ENCODE peak calls at places on chromosome 20, in nine cellular contexts. R is tibial artery; T is stomach; N is GM23248; B is adrenal gland; F is heart right ventricle; A is CD8-positive, alpha-beta memory T cell; Y is A673; J is naive thymus-derived CD4-positive, alpha-beta T cell. Z is an unnamed sample.

GRCh38 chr20:50192364-50193168 is 1.9 kb downstream of the CEBPB start:
- DNase-seq in Y (peak; percentile 93), J (peak; percentile 59), B (peak; percentile 94), F (peak; percentile 86), A (peak; percentile 86), N (peak; percentile 97), T (peak; percentile 78), R (peak; percentile 92), Z (peak; percentile 90)

GRCh38 chr20:50312682-50313187 is 122.1 kb downstream of the CEBPB start:
- DNase-seq in T (peak; percentile 86), F (peak; percentile 83), N (peak; percentile 82), J (no peak), B (peak; percentile 87), A (no peak), R (peak; percentile 94), Y (no peak), Z (peak; percentile 79)

GRCh38 chr20:36230019-36230418 is 6.3 kb upstream of the AAR2 start:
- DNase-seq in A (no peak), N (no peak), R (no peak), J (no peak), B (no peak), T (no peak), Y (no peak), F (no peak), Z (no peak)

GRCh38 chr20:10369723-10370090 is 64.3 kb downstream of the MKKS start:
- DNase-seq in J (no peak), F (no peak), N (no peak), A (no peak), T (peak; percentile 29), R (no peak), Y (peak; percentile 39), B (no peak), Z (no peak)

GRCh38 chr20:34970193-34971037 is 14.7 kb downstream of the MYH7B start:
- DNase-seq in Y (no peak), T (no peak), B (no peak), N (no peak), A (no peak), R (no peak), J (no peak), F (no peak), Z (no peak)

GRCh38 chr20:61112515-61112914 is 139.5 kb upstream of the CDH4 start:
- DNase-seq in A (no peak), F (no peak), T (no peak), B (no peak), N (no peak), R (no peak), J (no peak), Y (no peak), Z (no peak)

GRCh38 chr20:11266571-11266970 is 592.8 kb upstream of the JAG1 start:
- DNase-seq in A (no peak), N (no peak), J (no peak), R (no peak), B (no peak), Y (no peak), F (no peak), T (no peak), Z (no peak)

GRCh38 chr20:62792940-62793756 is 3.1 kb upstream of the MRGBP start:
- DNase-seq in R (no peak), B (no peak), A (peak; percentile 50), J (no peak), N (no peak), F (no peak), Y (no peak), T (no peak), Z (no peak)

GRCh38 chr20:52454660-52455059 is 263.1 kb upstream of the ZFP64 start:
- DNase-seq in J (no peak), B (no peak), Y (no peak), R (no peak), F (no peak), A (no peak), T (no peak), N (peak; percentile 40), Z (no peak)

GRCh38 chr20:61805365-61805764 is 260.3 kb downstream of the TAF4 start:
- DNase-seq in T (no peak), Y (no peak), A (peak; percentile 30), J (no peak), R (no peak), N (no peak), F (no peak), B (no peak), Z (no peak)

GRCh38 chr20:49276201-49276894 is 1.5 kb downstream of the ZNFX1 start:
- DNase-seq in F (peak; percentile 53), R (no peak), J (no peak), A (peak; percentile 71), T (no peak), Y (peak; percentile 71), B (peak; percentile 49), N (peak; percentile 88), Z (no peak)

GRCh38 chr20:49568491-49569151 is 684 bp upstream of the PTGIS start:
- DNase-seq in Y (no peak), F (no peak), A (no peak), R (no peak), J (no peak), N (peak; percentile 29), T (peak; percentile 17), B (peak; percentile 35), Z (no peak)

GRCh38 chr20:29874476-29875202 is 1382.8 kb upstream of the DEFB115 start:
- DNase-seq in B (no peak), J (no peak), A (no peak), T (no peak), Y (no peak), R (no peak), F (no peak), N (no peak), Z (no peak)

GRCh38 chr20:29878777-29879442 is 1378.6 kb upstream of the DEFB115 start:
- DNase-seq in Y (no peak), A (peak; percentile 69), R (no peak), F (no peak), T (peak; percentile 26), N (no peak), J (no peak), B (no peak), Z (no peak)

GRCh38 chr20:29876911-29877285 is 1380.6 kb upstream of the DEFB115 start:
- DNase-seq in A (no peak), B (no peak), F (no peak), J (no peak), T (no peak), N (no peak), Y (no peak), R (no peak), Z (no peak)

GRCh38 chr20:29878281-29878741 is 1379.2 kb upstream of the DEFB115 start:
- DNase-seq in B (no peak), Y (no peak), R (no peak), A (peak; percentile 52), N (peak; percentile 49), F (no peak), T (peak; percentile 26), J (no peak), Z (no peak)

DNA sequence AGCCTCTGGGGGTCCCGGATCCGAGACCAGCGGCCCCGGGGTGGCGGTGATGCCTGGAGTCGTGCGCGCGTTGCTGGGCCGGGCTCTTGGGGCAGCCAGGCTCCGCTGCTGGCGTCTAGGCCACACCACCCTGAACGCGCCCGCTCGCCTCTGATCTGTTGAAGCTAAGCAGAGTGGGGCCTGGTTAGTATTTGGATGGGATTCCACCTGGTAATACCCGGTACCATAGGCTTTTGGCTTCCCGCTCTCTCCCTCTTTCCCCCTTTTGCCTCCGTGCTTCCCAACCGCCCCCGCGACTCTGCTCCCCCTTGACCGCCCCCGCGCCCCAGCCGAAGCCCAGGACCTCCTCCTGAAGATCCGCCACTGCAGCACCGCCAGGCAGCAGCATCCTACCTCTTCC is 1383.5 kb upstream of the DEFB115 start:
- DNase-seq in N (peak; percentile 63), T (peak; percentile 61), J (no peak), F (no peak), B (no peak), Y (peak; percentile 15), R (peak; percentile 78), A (peak; percentile 61), Z (no peak)
- H3K4me3 ChIP-seq in N (no peak overlapping the region), T (no peak overlapping the region), J (no peak overlapping the region), F (no peak overlapping the region), B (no peak overlapping the region), Y (no peak overlapping the region), R (no peak overlapping the region), A (no peak overlapping the region), Z (peak overlapping the region; percentile 23)

GRCh38 chr20:59664389-59665055 is 60.2 kb downstream of the PHACTR3 start:
- DNase-seq in N (no peak), R (no peak), J (no peak), F (no peak), A (no peak), T (no peak), Y (no peak), B (no peak), Z (peak; percentile 15)
- H3K9me3 ChIP-seq in N (no peaks in the 10 kb centered on the region), R (no peaks in the 10 kb centered on the region), J (peaks cover 3% of the 10 kb centered on the region), F (no peaks in the 10 kb centered on the region), A (no peaks in the 10 kb centered on the region), T (peaks cover 9% of the 10 kb centered on the region), Y (no peaks in the 10 kb centered on the region), B (no peaks in the 10 kb centered on the region), Z (peaks cover 4% of the 10 kb centered on the region)

GRCh38 chr20:312067-312466 is 13.3 kb upstream of the SOX12 start:
- DNase-seq in Y (no peak), N (no peak), J (no peak), A (no peak), T (no peak), F (no peak), B (no peak), R (no peak), Z (no peak)

GRCh38 chr20:311603-312002 is 13.7 kb upstream of the SOX12 start:
- DNase-seq in F (no peak), N (no peak), A (no peak), R (no peak), B (no peak), Y (no peak), T (no peak), J (no peak), Z (no peak)

GRCh38 chr20:309306-309840 is 12.0 kb downstream of the ZCCHC3 start:
- DNase-seq in F (no peak), N (peak; percentile 57), A (no peak), J (no peak), R (no peak), T (no peak), B (no peak), Y (no peak), Z (no peak)

GRCh38 chr20:309841-310644 is 12.7 kb downstream of the ZCCHC3 start:
- DNase-seq in B (peak; percentile 100), T (peak; percentile 90), F (peak; percentile 99), R (peak; percentile 100), A (peak; percentile 80), Y (peak; percentile 100), J (peak; percentile 76), N (peak; percentile 100), Z (peak; percentile 98)

GRCh38 chr20:310645-311044 is 13.3 kb downstream of the ZCCHC3 start:
- DNase-seq in A (no peak), T (no peak), J (no peak), F (no peak), B (no peak), Y (no peak), N (no peak), R (no peak), Z (no peak)
- H3K4me3 ChIP-seq in A (peak overlapping the region; percentile 34), T (peak overlapping the region; percentile 47), J (peak overlapping the region; percentile 40), F (peak overlapping the region; percentile 63), B (no peak overlapping the region), Y (peak overlapping the region; percentile 42), N (peak overlapping the region; percentile 41), R (peak overlapping the region; percentile 54), Z (no peak overlapping the region)

DNA sequence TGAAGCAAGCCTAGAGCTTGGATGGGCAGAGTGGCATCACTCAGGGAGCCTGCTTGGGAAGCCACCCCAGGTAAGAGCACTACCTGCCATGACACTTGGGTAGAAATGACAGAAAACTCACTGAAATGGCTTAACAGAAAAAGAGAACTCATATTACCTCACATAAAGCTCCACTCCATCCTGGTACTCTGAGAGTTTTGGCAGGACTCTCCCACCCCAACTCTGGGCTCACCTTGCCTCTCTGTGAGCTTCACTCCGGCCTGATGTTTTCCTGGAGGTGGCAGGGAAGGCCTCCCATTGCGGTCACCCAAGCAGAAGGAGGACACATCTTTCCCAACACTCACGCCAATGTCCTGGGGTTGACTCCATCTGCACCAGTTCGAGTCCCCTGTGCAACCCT is 446.0 kb upstream of the SULF2 start:
- DNase-seq in B (no peak), T (no peak), F (no peak), Y (no peak), N (no peak), A (no peak), J (no peak), R (no peak), Z (no peak)
- H3K9me3 ChIP-seq in B (no peaks in the 10 kb centered on the region), T (peaks cover 12% of the 10 kb centered on the region), F (no peaks in the 10 kb centered on the region), Y (no peaks in the 10 kb centered on the region), N (no peaks in the 10 kb centered on the region), A (no peaks in the 10 kb centered on the region), J (peaks cover 22% of the 10 kb centered on the region), R (peaks cover 4% of the 10 kb centered on the region), Z (peaks cover 15% of the 10 kb centered on the region)

Z was measured in lung.